ENCODE peak calls at places on chromosomes 6 and 20, in four cellular contexts. C, V, T and H are unnamed samples.
A peak's percentile ranks its signal among the peaks of the same experiment; 100 is the strongest.

GRCh38 chr6:114040871-114041270 is 69.9 kb upstream of the HDAC2 start:
- DNase-seq in C (no peak), V (no peak), T (no peak), H (no peak)

GRCh38 chr6:133682506-133683290 is 206.2 kb upstream of the TCF21 start:
- DNase-seq in C (no peak), V (no peak), T (no peak), H (no peak)

GRCh38 chr6:118580585-118581419 is 32.7 kb downstream of the PLN start:
- DNase-seq in C (peak; percentile 75), V (peak; percentile 72), T (peak; percentile 75), H (peak; percentile 26)

GRCh38 chr20:47311211-47311610 is 45.3 kb downstream of the ZMYND8 start:
- DNase-seq in C (no peak), V (no peak), T (no peak), H (no peak)

GRCh38 chr20:31684153-31685003 is 38.3 kb downstream of the BCL2L1 start:
- DNase-seq in C (no peak), V (no peak), T (no peak), H (no peak)

GRCh38 chr6:106187424-106187982 is 101.4 kb downstream of the PRDM1 start:
- DNase-seq in C (no peak), V (no peak), T (no peak), H (no peak)

GRCh38 chr6:112466378-112467151 is 119.4 kb downstream of the RFPL4B start:
- DNase-seq in C (no peak), V (no peak), T (no peak), H (no peak)

GRCh38 chr6:21163110-21163837 is 430.3 kb upstream of the SOX4 start:
- DNase-seq in C (no peak), V (peak; percentile 48), T (no peak), H (no peak)

GRCh38 chr20:43300887-43301286 is 111.2 kb upstream of the PTPRT start:
- DNase-seq in C (no peak), V (no peak), T (no peak), H (no peak)

GRCh38 chr20:15814903-15815302 is 758.3 kb downstream of the KIF16B start:
- DNase-seq in C (no peak), V (no peak), T (no peak), H (no peak)

GRCh38 chr6:40056865-40057264 is 122.6 kb upstream of the MOCS1 start:
- DNase-seq in C (no peak), V (no peak), T (no peak), H (no peak)
- TF ChIP-seq ELF4 in C (no peak), V (no peak), T (no peak), H (no peak)

DNA sequence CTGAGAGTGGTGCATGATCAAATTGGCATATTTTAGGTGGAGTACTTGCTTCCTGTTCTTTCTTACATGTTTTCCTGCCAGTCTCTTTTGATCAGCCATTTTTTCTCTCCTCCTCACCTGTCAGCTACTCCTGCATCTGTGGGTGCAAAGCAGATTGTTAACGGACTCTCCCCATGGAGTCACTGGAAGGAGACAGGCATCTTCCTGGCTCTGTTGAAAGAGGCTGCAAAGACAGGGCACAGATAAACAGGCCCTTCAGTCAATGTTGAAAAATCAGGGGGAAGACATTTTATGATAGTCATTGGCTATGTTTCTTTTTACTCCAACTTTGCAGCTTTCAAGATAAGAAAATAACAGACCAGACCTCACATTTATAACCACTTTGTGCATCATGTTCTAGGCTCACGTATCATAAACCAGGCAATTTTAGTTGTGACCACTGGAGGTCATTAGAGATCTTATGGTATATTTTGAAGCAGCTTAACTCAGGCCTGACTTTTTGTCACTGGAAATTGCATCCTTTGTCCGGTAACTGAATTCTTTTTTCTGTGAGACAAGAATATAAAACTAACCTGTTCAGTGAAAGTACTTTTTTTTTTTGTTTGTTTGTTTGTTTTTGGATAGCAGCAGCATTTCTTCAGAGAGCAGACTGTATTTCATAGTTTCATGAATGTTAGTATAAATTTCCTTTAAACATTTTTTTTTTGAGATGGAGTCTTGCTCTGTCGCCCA is 20.1 kb downstream of the ECT2L start:
- DNase-seq in C (peak; percentile 64), V (peak; percentile 62), T (peak; percentile 70), H (no peak)
- TF ChIP-seq ELF4 in C (no peak), V (no peak), T (no peak), H (no peak)

GRCh38 chr20:19889011-19889953 is 127.9 kb upstream of the NAA20 start:
- DNase-seq in C (no peak), V (no peak), T (no peak), H (no peak)
- TF ChIP-seq ELF4 in C (no peak), V (no peak), T (no peak), H (no peak)

GRCh38 chr6:44432227-44432626 is 44.7 kb downstream of the CDC5L start:
- DNase-seq in C (no peak), V (no peak), T (no peak), H (no peak)
- TF ChIP-seq ELF4 in C (no peak), V (no peak), T (no peak), H (no peak)

GRCh38 chr6:33418690-33419291 is 884 bp upstream of the CUTA start:
- DNase-seq in C (no peak), V (peak; percentile 84), T (no peak), H (no peak)

GRCh38 chr6:33415831-33416230 is 2.1 kb downstream of the CUTA start:
- DNase-seq in C (no peak), V (no peak), T (no peak), H (no peak)

GRCh38 chr6:33416386-33417126 is 1.4 kb downstream of the CUTA start:
- DNase-seq in C (no peak), V (no peak), T (no peak), H (no peak)

GRCh38 chr6:33417903-33418689 is at the start of gene CUTA:
- DNase-seq in C (peak; percentile 92), V (peak; percentile 100), T (peak; percentile 100), H (peak; percentile 98)

GRCh38 chr6:33417127-33417902 is 592 bp downstream of the CUTA start:
- DNase-seq in C (no peak), V (peak; percentile 76), T (no peak), H (no peak)
- TF ChIP-seq ELF4 in C (no peak), V (no peak), T (no peak), H (no peak)

GRCh38 chr20:1813101-1813529 is 82.1 kb upstream of the SIRPA start:
- DNase-seq in C (no peak), V (no peak), T (peak; percentile 78), H (no peak)

GRCh38 chr20:1816384-1817381 is 78.5 kb upstream of the SIRPA start:
- DNase-seq in C (no peak), V (no peak), T (no peak), H (no peak)

GRCh38 chr20:1815502-1816085 is 79.6 kb upstream of the SIRPA start:
- DNase-seq in C (no peak), V (no peak), T (no peak), H (no peak)

GRCh38 chr20:1811621-1812498 is 83.3 kb upstream of the SIRPA start:
- DNase-seq in C (no peak), V (no peak), T (peak; percentile 99), H (no peak)

GRCh38 chr20:1813674-1814635 is 81.3 kb upstream of the SIRPA start:
- DNase-seq in C (no peak), V (no peak), T (no peak), H (no peak)
- TF ChIP-seq ELF4 in C (no peak), V (no peak), T (no peak), H (no peak)

DNA sequence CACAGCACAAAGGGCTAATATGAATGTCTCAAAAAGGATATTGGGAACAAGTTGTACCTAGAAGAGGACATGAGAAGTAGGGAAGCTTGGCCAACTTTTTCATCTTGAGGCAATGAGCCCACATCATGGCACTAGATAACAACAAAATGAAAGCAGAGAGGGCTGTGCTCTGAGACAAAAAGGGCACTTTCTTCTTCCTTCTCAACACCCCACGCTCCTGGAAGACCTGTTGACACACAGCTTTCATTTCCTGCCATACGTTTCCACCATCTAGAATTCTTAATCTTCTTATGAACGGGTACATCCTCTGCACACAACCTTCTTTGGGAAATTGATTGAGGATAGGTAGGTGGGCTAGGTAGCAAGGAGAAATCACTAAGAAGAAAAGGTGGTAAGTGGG is 187.8 kb upstream of the STXBP5 start:
- DNase-seq in C (no peak), V (no peak), T (no peak), H (no peak)
- TF ChIP-seq ELF4 in C (no peak), V (no peak), T (no peak), H (no peak)

GRCh38 chr6:35905141-35905785 is 15.6 kb downstream of the SRPK1 start:
- DNase-seq in C (no peak), V (no peak), T (no peak), H (no peak)
- TF ChIP-seq ELF4 in C (no peak), V (no peak), T (no peak), H (no peak)

DNA sequence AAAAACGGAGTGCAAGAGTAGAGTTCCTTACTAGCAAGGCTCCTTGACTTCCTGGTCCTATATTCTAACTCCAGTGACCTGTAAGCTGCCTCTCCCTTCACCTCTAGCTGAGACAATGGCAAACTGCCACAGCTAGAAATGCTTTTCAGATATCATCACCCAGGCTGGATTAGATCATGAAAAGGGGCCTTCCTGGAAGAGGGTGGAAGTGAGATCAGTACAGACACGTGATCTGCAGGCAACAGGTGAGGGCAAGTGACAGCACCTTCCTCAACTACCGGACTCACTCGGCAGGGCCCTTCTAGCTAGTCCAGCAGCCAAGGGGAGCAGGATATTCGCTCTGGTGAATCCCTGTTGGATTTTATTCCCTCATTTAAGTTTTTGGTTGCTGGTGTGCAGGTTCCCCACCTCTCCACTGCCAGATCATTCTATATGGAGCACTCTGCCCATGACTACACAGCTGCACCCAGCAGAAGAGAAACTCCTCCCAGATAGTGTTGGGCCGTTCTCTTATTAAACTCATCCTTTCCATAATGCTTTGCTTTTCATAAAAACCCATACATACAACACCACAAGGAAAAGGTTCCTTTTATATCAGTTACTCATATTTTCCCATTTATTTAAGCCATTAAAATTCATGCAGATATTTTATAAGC is 26.4 kb upstream of the FAM83C start:
- DNase-seq in C (no peak), V (no peak), T (peak; percentile 71), H (no peak)
- TF ChIP-seq ELF4 in C (no peak), V (no peak), T (no peak), H (no peak)